ENCODE peak calls at places on chromosomes 13 and 19, in nine cellular contexts. B is GM23338, S is lower lobe of right lung, L is Peyer's patch, P is PC-9, G is A549, D is tibial artery, W is SK-N-SH, X is heart left ventricle. F is an unnamed sample. For H3K4me1, the result is how much of the 10 kb centered on the place peaks cover.

GRCh38 chr13:99971576-99972189 is at the start of gene ZIC5:
- DNase-seq in B (peak), S (no peak), D (no peak), X (no peak), L (no peak), W (peak), P (no peak), G (peak), F (no peak)

GRCh38 chr19:10566658-10567410 is 1.0 kb upstream of the KRI1 start:
- DNase-seq in L (peak), X (no peak), W (no peak), S (no peak), D (no peak), G (no peak), P (no peak), B (no peak), F (peak)

GRCh38 chr13:20128459-20128927 is 32.4 kb downstream of the GJA3 start:
- DNase-seq in S (no peak), L (no peak), D (no peak), W (peak), X (no peak), B (no peak), G (no peak), P (no peak), F (no peak)

GRCh38 chr19:54430306-54431254 is 15.3 kb downstream of the TTYH1 start:
- DNase-seq in X (peak), D (no peak), W (peak), P (peak), L (peak), B (peak), S (no peak), G (peak), F (peak)

GRCh38 chr19:49391581-49392399 is 3.7 kb downstream of the KASH5 start:
- DNase-seq in B (peak), X (peak), P (peak), L (peak), D (peak), G (peak), S (peak), W (peak), F (peak)

GRCh38 chr13:67120872-67121531 is 109.1 kb downstream of the PCDH9 start:
- DNase-seq in P (no peak), B (no peak), S (no peak), G (peak), W (no peak), D (no peak), L (no peak), X (no peak), F (no peak)

GRCh38 chr13:24274452-24274971 is 34.9 kb upstream of the C1QTNF9 start:
- DNase-seq in P (no peak), W (no peak), G (no peak), S (no peak), L (peak), X (peak), B (no peak), D (no peak), F (no peak)

GRCh38 chr13:95948646-95949045 is 104.6 kb downstream of the UGGT2 start:
- DNase-seq in S (no peak), P (no peak), G (no peak), W (no peak), D (no peak), X (no peak), B (no peak), L (no peak), F (no peak)

GRCh38 chr19:49150106-49150943 is 4.9 kb downstream of the HRC start:
- DNase-seq in S (peak), X (peak), D (peak), G (peak), B (peak), P (peak), L (peak), W (peak), F (peak)

GRCh38 chr13:101977475-101977874 is 424.4 kb downstream of the FGF14 start:
- DNase-seq in L (no peak), S (no peak), X (no peak), D (no peak), W (peak), P (peak), G (no peak), B (no peak), F (no peak)

GRCh38 chr19:16397791-16398529 is 73.3 kb downstream of the KLF2 start:
- DNase-seq in L (no peak), B (no peak), W (no peak), P (no peak), D (no peak), G (no peak), X (no peak), S (no peak), F (peak)

GRCh38 chr13:43041368-43041921 is 18.1 kb downstream of the DNAJC15 start:
- DNase-seq in G (no peak), P (no peak), D (no peak), X (no peak), S (no peak), B (no peak), W (no peak), L (no peak), F (no peak)

GRCh38 chr13:20714161-20714560 is 10.7 kb downstream of the IL17D start:
- DNase-seq in X (peak), D (no peak), B (no peak), W (no peak), L (no peak), G (no peak), S (no peak), P (no peak), F (no peak)

GRCh38 chr19:17248011-17248776 is 2.5 kb upstream of the NR2F6 start:
- DNase-seq in X (no peak), W (no peak), G (no peak), S (no peak), D (no peak), P (peak), L (no peak), B (peak), F (no peak)

GRCh38 chr19:39140594-39140993 is 15.0 kb downstream of the PAK4 start:
- DNase-seq in L (no peak), X (no peak), P (no peak), B (no peak), W (no peak), D (no peak), S (no peak), G (no peak), F (no peak)

GRCh38 chr13:32859893-32860292 is 156.3 kb upstream of the KL start:
- DNase-seq in L (no peak), G (no peak), W (no peak), P (no peak), X (no peak), S (no peak), B (no peak), D (no peak), F (no peak)

GRCh38 chr19:13002970-13003540 is 7.8 kb downstream of the NFIX start:
- DNase-seq in W (no peak), L (no peak), B (no peak), X (no peak), G (no peak), D (no peak), P (no peak), S (no peak), F (no peak)

GRCh38 chr19:13004273-13004672 is 9.0 kb downstream of the NFIX start:
- DNase-seq in W (no peak), B (no peak), D (no peak), X (no peak), P (no peak), L (no peak), G (no peak), S (no peak), F (no peak)

GRCh38 chr19:13005861-13006370 is 10.6 kb downstream of the NFIX start:
- DNase-seq in X (no peak), G (no peak), W (peak), D (no peak), B (no peak), S (no peak), P (no peak), L (no peak), F (no peak)

GRCh38 chr19:13006431-13007281 is 11.4 kb downstream of the NFIX start:
- DNase-seq in G (no peak), S (no peak), X (no peak), L (no peak), D (peak), B (no peak), W (peak), P (no peak), F (no peak)

DNA sequence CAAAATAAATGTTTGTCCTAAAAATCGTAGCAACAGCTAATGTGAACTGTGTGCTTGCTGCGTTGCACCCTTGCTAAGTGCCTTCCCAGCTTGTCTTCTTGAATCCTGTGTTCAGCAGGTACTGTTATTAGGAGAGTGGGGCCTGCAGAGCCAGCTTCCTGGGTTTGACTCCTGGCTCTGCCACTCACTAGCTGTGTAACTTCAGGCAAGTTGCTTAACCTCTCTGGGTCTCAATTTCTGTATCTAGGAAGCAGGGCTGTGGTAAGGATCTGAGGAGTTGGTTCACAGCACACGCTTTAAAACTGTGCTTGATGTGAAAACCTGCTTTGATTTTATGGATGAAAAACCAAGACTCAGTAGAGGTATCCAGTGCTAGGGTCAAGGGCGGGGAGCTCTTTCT is 10.0 kb downstream of the NFIX start:
- DNase-seq in B (no peak), W (no peak), S (no peak), X (no peak), L (no peak), P (no peak), G (no peak), D (no peak), F (no peak)
- H3K4me1 ChIP-seq in B (under half), W (under half), S (half or more), X (half or more), L (under half), P (under half), G (under half), D (under half), F (under half)

GRCh38 chr13:91464336-91464735 is 65.9 kb downstream of the GPC5 start:
- DNase-seq in D (no peak), X (no peak), L (no peak), W (no peak), B (no peak), P (no peak), G (no peak), S (no peak), F (no peak)
- H3K4me1 ChIP-seq in D (under half), X (under half), L (under half), W (under half), B (under half), P (under half), G (under half), S (under half), F (under half)

DNA sequence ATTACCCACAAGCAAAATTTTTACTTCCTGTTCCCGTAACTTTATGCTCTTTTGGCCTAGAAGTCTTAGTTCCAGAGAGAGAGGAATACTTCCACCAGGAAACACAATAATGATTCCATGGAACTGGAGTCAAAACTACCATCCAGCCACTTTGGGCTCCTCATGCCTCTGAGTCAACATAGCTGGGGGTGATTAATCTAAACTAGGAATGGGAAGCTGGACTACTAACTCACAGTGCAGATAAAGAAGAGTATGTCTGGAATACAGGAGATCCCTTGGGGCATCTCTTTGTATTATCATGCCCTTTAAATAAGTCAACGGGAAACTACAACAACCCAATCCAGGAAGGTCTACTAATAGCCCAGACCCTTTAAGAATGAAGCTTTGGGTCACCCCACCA is 8.9 kb upstream of the ELF1 start:
- DNase-seq in L (no peak), P (no peak), G (no peak), W (no peak), B (no peak), S (no peak), D (no peak), X (no peak), F (no peak)
- H3K4me1 ChIP-seq in L (under half), P (under half), G (under half), W (under half), B (under half), S (under half), D (under half), X (half or more), F (under half)

DNA sequence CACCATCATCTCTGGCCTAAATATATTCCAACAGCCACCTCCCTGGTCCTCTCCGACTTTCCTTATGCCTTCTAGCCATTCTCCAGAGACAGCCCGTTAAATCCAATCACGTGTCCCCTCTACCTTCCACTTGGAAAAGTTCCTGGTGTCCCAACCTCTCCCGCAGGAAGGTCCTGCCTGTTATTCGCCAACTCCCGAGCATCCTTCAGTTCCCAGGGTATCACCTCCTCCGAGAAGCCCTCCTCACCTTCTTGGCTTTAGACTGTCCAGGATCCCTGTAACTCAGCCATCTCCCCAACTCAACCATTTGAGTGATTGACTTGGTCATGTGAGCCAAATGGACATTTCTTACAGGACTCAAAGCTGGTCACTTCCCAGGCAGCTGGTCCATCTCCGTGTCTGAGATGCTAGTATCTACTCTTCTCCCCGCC is 28.1 kb upstream of the NANOS3 start:
- DNase-seq in B (no peak), D (no peak), S (no peak), P (peak), L (no peak), G (peak), X (no peak), W (no peak), F (no peak)
- H3K4me1 ChIP-seq in B (under half), D (under half), S (half or more), P (half or more), L (under half), G (half or more), X (half or more), W (under half), F (under half)

GRCh38 chr19:37926255-37926654 is 19.2 kb downstream of the SIPA1L3 start:
- DNase-seq in X (no peak), G (no peak), P (no peak), B (no peak), S (no peak), L (no peak), D (no peak), W (no peak), F (no peak)
- H3K4me1 ChIP-seq in X (under half), G (half or more), P (under half), B (under half), S (under half), L (under half), D (under half), W (under half), F (under half)

DNA sequence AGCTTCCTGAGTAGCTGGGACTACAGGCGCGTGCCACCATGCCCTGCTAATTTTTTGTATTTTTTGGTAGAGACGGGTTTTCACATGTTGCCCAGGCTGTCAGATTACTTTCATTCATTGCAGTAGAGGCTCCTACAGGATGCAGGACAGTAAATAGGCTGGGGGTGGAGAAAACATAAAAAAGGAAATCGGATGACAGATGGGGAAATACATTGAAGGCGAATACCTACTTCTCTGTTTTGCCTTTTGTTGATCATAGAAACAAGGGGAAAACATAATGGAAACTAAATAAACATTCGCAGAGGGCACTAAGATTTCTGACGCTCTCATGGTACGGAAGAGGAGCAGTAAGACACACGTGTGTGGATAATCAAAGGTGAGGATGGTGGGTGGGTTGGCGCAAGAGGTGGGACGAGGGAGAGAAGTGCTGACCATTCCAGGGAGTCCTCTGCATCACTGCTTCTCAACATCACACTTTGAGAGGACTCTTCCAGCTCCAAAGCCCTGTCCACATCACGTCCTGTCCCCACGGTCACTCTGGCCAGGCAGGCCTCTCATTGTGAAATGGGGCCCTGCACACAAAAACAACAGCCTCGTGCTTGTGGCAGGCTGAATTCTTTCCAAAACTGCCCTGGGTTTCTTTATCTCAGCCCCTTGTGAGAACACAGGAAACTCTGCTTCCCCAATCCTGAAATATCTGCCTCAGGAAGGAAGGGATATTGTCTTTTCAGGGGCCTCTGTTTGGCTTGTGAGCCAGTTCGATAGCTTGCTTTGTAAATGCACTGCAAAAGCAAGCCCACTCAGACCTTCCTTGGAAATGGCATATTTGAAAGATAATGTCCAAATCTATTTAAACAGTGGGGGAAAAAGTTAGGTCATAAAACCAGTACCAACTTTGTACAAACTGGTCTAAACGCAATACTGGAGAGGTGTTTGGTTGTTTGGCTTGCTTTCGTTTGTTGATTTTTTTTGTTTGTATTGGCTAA is 188.5 kb downstream of the FOXO1 start:
- DNase-seq in S (peak), W (no peak), X (no peak), L (no peak), D (peak), P (no peak), B (no peak), G (no peak), F (no peak)
- H3K4me1 ChIP-seq in S (under half), W (under half), X (half or more), L (under half), D (under half), P (under half), B (under half), G (under half), F (under half)

GRCh38 chr13:94708031-94708571 is 4.2 kb downstream of the SOX21 start:
- DNase-seq in P (no peak), W (peak), X (no peak), G (no peak), D (no peak), B (peak), S (no peak), L (no peak), F (no peak)
- H3K4me1 ChIP-seq in P (under half), W (under half), X (under half), G (under half), D (under half), B (under half), S (under half), L (under half), F (under half)